ENCODE peak calls at places on chromosomes 11 and 22, in ten cellular contexts. E is PC-9; Y is NAMALWA; A is A549; V is coronary artery; S is HT1080; M is heart left ventricle; I is stimulated activated CD4-positive, alpha-beta T cell treated with anti-CD3 and anti-CD28 coated beads, Interleukin-12 subunit alpha, Interleukin-12 subunit beta, amount 100 ng/mL, for 24 hours; J is CD4-positive, alpha-beta T cell; T is hypothalamus. X is an unnamed sample.

GRCh38 chr11:88384678-88385015 is 47.1 kb upstream of the CTSC start:
- DNase-seq in E (peak), Y (no peak), A (peak), V (no peak), S (peak), M (no peak), I (no peak), J (no peak), T (no peak), X (no peak)

GRCh38 chr11:78380615-78381029 is 37.0 kb downstream of the GAB2 start:
- DNase-seq in E (no peak), Y (no peak), A (no peak), V (no peak), S (no peak), M (no peak), I (no peak), J (no peak), T (no peak), X (no peak)

GRCh38 chr11:70191495-70192140 is 11.5 kb upstream of the FADD start:
- DNase-seq in E (peak), Y (peak), A (peak), V (peak), S (peak), M (peak), I (no peak), J (peak), T (peak), X (peak)

GRCh38 chr11:57324154-57324885 is 432 bp downstream of the TNKS1BP1 start:
- DNase-seq in E (no peak), Y (peak), A (peak), V (no peak), S (peak), M (peak), I (no peak), J (no peak), T (no peak), X (no peak)

GRCh38 chr11:104946907-104947306 is 21.5 kb downstream of the CASP4 start:
- DNase-seq in E (peak), Y (peak), A (peak), V (no peak), S (peak), M (no peak), I (no peak), J (no peak), T (no peak), X (peak)

GRCh38 chr11:2521681-2522630 is 77.1 kb downstream of the KCNQ1 start:
- DNase-seq in E (no peak), Y (no peak), A (no peak), V (peak), S (no peak), M (peak), I (no peak), J (no peak), T (no peak), X (no peak)

GRCh38 chr11:14360976-14361375 is 2.0 kb upstream of the RRAS2 start:
- DNase-seq in E (no peak), Y (no peak), A (no peak), V (no peak), S (no peak), M (no peak), I (no peak), J (no peak), T (no peak), X (no peak)

GRCh38 chr11:8066036-8066910 is 14.7 kb upstream of the TUB start:
- DNase-seq in E (no peak), Y (no peak), A (no peak), V (peak), S (no peak), M (no peak), I (no peak), J (no peak), T (no peak), X (no peak)

GRCh38 chr11:65716294-65716693 is 4.2 kb downstream of the KAT5 start:
- DNase-seq in E (no peak), Y (no peak), A (no peak), V (no peak), S (no peak), M (no peak), I (no peak), J (no peak), T (no peak), X (no peak)

GRCh38 chr22:40218723-40219294 is 41.1 kb downstream of the TNRC6B start:
- DNase-seq in E (no peak), Y (no peak), A (no peak), V (peak), S (no peak), M (no peak), I (no peak), J (no peak), T (no peak), X (no peak)

X was measured in LoVo.